ENCODE peak calls at places on chromosomes 2 and 18, in four cellular contexts. P is uterus, M is WERI-Rb-1, H is kidney epithelial cell. F is an unnamed sample.
A peak's percentile ranks its signal among the peaks of the same experiment; 100 is the strongest.

GRCh38 chr18:72652990-72653593 is 109.0 kb upstream of the CBLN2 start:
- DNase-seq in H (peak; percentile 16), P (no peak), M (peak; percentile 83), F (peak; percentile 55)

GRCh38 chr2:207765541-207765940 is 4.2 kb downstream of the FZD5 start:
- DNase-seq in M (no peak), P (no peak), H (no peak), F (peak; percentile 73)

GRCh38 chr18:31616586-31616985 is 24.9 kb downstream of the TTR start:
- DNase-seq in M (no peak), H (no peak), P (no peak), F (no peak)

GRCh38 chr18:80042785-80043184 is 8.6 kb downstream of the RBFA start:
- DNase-seq in M (no peak), P (no peak), H (no peak), F (no peak)

GRCh38 chr2:48131503-48132293 is 225.4 kb upstream of the FBXO11 start:
- DNase-seq in M (no peak), P (peak; percentile 46), H (no peak), F (no peak)

GRCh38 chr2:55116966-55117365 is 66.7 kb upstream of the RTN4 start:
- DNase-seq in H (no peak), P (no peak), M (no peak), F (no peak)

GRCh38 chr2:68032702-68033101 is 30.1 kb downstream of the C1D start:
- DNase-seq in M (no peak), H (no peak), P (no peak), F (no peak)

GRCh38 chr2:143694335-143694734 is 565.1 kb downstream of the ARHGAP15 start:
- DNase-seq in H (no peak), P (no peak), M (no peak), F (no peak)

GRCh38 chr2:12970861-12971260 is 254.1 kb downstream of the TRIB2 start:
- DNase-seq in H (peak; percentile 28), M (no peak), P (no peak), F (no peak)

GRCh38 chr18:23864620-23865019 is 149.9 kb upstream of the TTC39C start:
- DNase-seq in M (no peak), H (no peak), P (no peak), F (no peak)

GRCh38 chr2:137093116-137093515 is 327.8 kb downstream of the THSD7B start:
- DNase-seq in H (no peak), P (no peak), M (no peak), F (no peak)

GRCh38 chr2:110114801-110115200 is 821 bp downstream of the MALL start:
- DNase-seq in P (no peak), H (no peak), M (no peak), F (no peak)

GRCh38 chr2:134245340-134245984 is 8.4 kb upstream of the MGAT5 start:
- DNase-seq in H (no peak), M (peak; percentile 81), P (peak; percentile 67), F (peak; percentile 52)

GRCh38 chr2:231104115-231104713 is 20.6 kb downstream of the HTR2B start:
- DNase-seq in P (peak; percentile 79), H (peak; percentile 38), M (peak; percentile 53), F (peak; percentile 9)

GRCh38 chr2:181546086-181546485 is 88.9 kb downstream of the ITGA4 start:
- DNase-seq in M (no peak), H (peak; percentile 37), P (no peak), F (no peak)

GRCh38 chr18:75635096-75635495 is 207.6 kb upstream of the SMIM21 start:
- DNase-seq in H (no peak), M (no peak), P (no peak), F (no peak)

GRCh38 chr18:80185545-80185944 is 61.8 kb downstream of the PARD6G start:
- DNase-seq in H (no peak), M (no peak), P (no peak), F (no peak)

GRCh38 chr18:45954070-45954712 is 12.9 kb downstream of the EPG5 start:
- DNase-seq in H (peak; percentile 62), P (no peak), M (no peak), F (no peak)

GRCh38 chr2:25314514-25315315 is 27.0 kb downstream of the DNMT3A start:
- DNase-seq in P (peak; percentile 81), H (no peak), M (peak; percentile 81), F (peak; percentile 98)

GRCh38 chr2:53167227-53167626 is 600.4 kb upstream of the CHAC2 start:
- DNase-seq in H (no peak), P (no peak), M (no peak), F (no peak)

GRCh38 chr2:172807011-172807410 is 71.4 kb downstream of the RAPGEF4 start:
- DNase-seq in P (no peak), M (peak; percentile 18), H (no peak), F (no peak)

GRCh38 chr18:23547806-23548205 is 38.5 kb downstream of the NPC1 start:
- DNase-seq in M (no peak), P (no peak), H (peak; percentile 56), F (no peak)

GRCh38 chr2:136141510-136142154 is 23.7 kb upstream of the CXCR4 start:
- DNase-seq in H (no peak), P (no peak), M (peak; percentile 79), F (no peak)

GRCh38 chr2:140567734-140568133 is 1563.1 kb downstream of the LRP1B start:
- DNase-seq in H (no peak), M (no peak), P (no peak), F (no peak)

GRCh38 chr2:223041527-223042109 is 10.4 kb upstream of the KCNE4 start:
- DNase-seq in H (peak; percentile 93), P (peak; percentile 80), M (no peak), F (no peak)

GRCh38 chr18:35991696-35992095 is 19.2 kb downstream of the RMP24 start:
- DNase-seq in M (no peak), H (no peak), P (no peak), F (no peak)

GRCh38 chr2:17788773-17789172 is 27.5 kb upstream of the MSGN1 start:
- DNase-seq in M (no peak), P (no peak), H (no peak), F (no peak)

GRCh38 chr2:187206071-187206470 is 242.0 kb downstream of the CALCRL start:
- DNase-seq in P (no peak), M (no peak), H (peak; percentile 7), F (no peak)

DNA sequence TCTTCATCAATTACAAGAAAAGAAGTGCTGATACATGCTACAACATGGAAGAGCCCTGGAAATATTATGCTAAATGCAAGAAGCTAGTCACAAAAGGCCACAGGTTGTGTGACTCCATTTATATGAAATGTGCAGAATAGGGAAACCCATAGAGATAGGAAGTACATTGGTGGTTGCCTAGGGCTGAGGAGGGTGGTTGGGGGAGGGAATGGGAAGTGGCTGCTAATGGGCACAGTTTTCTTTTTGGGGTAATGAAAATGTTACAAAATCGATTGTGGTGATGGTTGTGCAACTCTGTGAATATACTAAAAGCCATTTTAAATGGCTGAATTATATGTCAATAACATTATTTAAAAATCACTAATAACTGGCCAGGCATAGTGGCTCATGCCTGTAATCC is 24.3 kb upstream of the RESP18 start:
- DNase-seq in M (no peak), P (no peak), H (no peak), F (no peak)
- H3K27me3 ChIP-seq in M (no peaks in the 10 kb centered on the region), P (peaks cover 25% of the 10 kb centered on the region), H (peaks cover 41% of the 10 kb centered on the region), F (peaks cover 44% of the 10 kb centered on the region)

GRCh38 chr2:201264472-201265173 is 4.3 kb downstream of the CASP8 start:
- DNase-seq in M (no peak), P (no peak), H (no peak), F (no peak)
- H3K4me3 ChIP-seq in M (no peak overlapping the region), P (no peak overlapping the region), H (no peak overlapping the region), F (no peak overlapping the region)

GRCh38 chr2:73292316-73292905 is 937 bp downstream of the EGR4 start:
- DNase-seq in P (no peak), M (peak; percentile 45), H (no peak), F (peak; percentile 75)

GRCh38 chr2:73289304-73289703 is 4.0 kb downstream of the EGR4 start:
- DNase-seq in H (no peak), P (no peak), M (no peak), F (no peak)

GRCh38 chr2:73291461-73292315 is 1.7 kb downstream of the EGR4 start:
- DNase-seq in H (no peak), P (no peak), M (peak; percentile 87), F (peak; percentile 96)

GRCh38 chr2:73291093-73291460 is 2.3 kb downstream of the EGR4 start:
- DNase-seq in H (no peak), M (no peak), P (no peak), F (peak; percentile 93)

DNA sequence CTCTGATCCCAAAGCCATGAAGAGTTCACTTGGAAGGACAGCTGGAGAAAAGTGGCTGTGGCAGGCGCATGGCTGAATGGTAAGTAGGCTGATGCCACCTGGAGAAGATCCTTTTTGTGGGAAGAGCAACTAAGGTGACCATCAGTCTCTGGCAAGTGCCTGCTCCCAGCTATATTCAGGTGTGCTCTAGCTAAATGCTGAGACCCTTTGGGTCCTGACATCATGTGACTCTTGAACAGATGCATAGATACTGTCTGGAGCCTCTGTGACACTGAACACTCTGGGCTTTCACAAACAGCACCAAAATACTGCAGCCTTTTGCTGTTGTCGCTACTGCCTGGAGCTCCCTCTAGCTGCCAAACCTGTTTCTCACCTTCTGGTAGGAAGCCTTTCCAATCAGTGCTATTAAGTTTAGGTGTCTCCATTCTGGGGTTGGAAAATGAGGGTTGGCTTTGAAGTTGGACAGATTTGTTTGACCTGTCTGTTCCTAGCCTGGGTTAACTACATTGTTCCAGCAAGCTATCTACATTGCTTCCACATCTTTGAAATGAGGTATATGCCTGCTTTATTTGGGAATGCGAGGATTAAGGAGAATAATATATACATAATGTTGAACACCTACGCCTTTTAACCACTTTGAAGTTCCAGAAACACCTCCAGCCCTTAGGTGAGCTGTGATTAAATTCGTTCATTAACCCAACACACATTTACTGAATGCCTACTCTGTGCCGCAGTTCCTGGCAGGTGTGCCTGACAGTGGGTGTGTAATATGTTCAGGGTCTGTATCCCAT is 3.1 kb downstream of the EGR4 start:
- DNase-seq in P (no peak), H (no peak), M (peak; percentile 82), F (peak; percentile 66)
- H3K27me3 ChIP-seq in P (peaks cover 30% of the 10 kb centered on the region), H (peaks cover 56% of the 10 kb centered on the region), M (peaks cover 45% of the 10 kb centered on the region), F (peaks cover 92% of the 10 kb centered on the region)

GRCh38 chr2:164624296-164624695 is 3.0 kb upstream of the GRB14 start:
- DNase-seq in M (no peak), H (no peak), P (no peak), F (peak; percentile 32)

GRCh38 chr2:164625378-164625971 is 4.2 kb upstream of the GRB14 start:
- DNase-seq in H (no peak), M (no peak), P (no peak), F (no peak)

GRCh38 chr2:164621761-164622105 is 451 bp upstream of the GRB14 start:
- DNase-seq in P (no peak), M (peak; percentile 24), H (no peak), F (no peak)

GRCh38 chr2:164620873-164621760 is at the start of gene GRB14:
- DNase-seq in H (no peak), M (peak; percentile 77), P (no peak), F (peak; percentile 90)

DNA sequence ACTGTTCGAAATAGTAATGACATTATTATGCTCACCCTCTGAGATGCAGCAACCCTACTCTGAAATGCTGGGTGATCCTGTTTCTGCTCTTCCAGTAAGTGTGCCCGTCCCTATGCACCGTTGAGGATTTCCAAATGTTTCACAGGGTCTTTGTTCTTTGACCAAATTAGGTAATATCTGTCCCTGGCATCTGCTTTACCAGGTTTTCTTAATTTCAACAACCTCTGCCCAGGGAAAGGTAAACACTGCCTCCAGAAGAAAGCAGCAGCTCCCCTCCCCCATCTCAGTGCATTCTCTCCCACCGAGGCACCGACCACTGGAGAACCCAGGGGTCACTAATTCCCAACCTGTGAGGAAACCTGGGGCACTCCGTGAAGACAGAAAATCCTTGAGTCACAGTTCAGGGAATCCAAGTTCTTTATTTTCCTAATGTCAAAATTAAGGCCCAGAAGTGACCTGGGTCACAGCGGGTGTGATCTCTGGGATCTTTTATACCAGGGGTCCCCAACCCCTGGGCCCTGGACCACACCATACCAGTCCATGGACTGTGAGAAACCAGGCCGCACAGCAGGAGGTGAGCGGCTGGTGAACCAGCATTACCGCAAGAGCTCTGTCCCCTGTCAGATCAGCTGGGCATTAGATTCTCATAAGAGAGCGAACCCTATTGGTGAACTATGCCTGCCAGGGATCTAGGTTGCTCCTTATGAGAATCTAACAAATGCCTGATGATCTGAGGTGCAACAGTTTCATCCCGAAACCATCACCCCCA is 1.2 kb upstream of the GRB14 start:
- DNase-seq in P (no peak), H (no peak), M (no peak), F (peak; percentile 20)
- H3K4me3 ChIP-seq in P (no peak overlapping the region), H (no peak overlapping the region), M (no peak overlapping the region), F (no peak overlapping the region)

F was measured in H7.